ENCODE peak calls at places on chromosomes 16 and 17, in eight cellular contexts. K is stomach, F is upper lobe of left lung, T is SK-N-SH, L is HepG2, S is transverse colon, J is HCT116, P is breast epithelium. Y is an unnamed sample.
A peak's percentile ranks its signal among the peaks of the same experiment; 100 is the strongest.

GRCh38 chr17:80792373-80792781 is 199.3 kb upstream of the CHMP6 start:
- DNase-seq in K (no peak), F (no peak), T (no peak), L (no peak), S (no peak), J (no peak), P (no peak), Y (no peak)

GRCh38 chr16:86590501-86591144 is 12.3 kb downstream of the FOXL1 start:
- DNase-seq in K (no peak), F (no peak), T (no peak), L (peak; percentile 32), S (no peak), J (no peak), P (no peak), Y (no peak)

GRCh38 chr16:68700120-68700519 is 37.0 kb upstream of the CDH1 start:
- DNase-seq in K (no peak), F (no peak), T (no peak), L (peak; percentile 15), S (no peak), J (no peak), P (no peak), Y (no peak)

GRCh38 chr16:70586731-70587130 is 59.6 kb upstream of the IL34 start:
- DNase-seq in K (no peak), F (no peak), T (no peak), L (no peak), S (no peak), J (no peak), P (no peak), Y (no peak)

GRCh38 chr17:8481089-8481488 is 45.4 kb downstream of the NDEL1 start:
- DNase-seq in K (no peak), F (no peak), T (no peak), L (no peak), S (no peak), J (no peak), P (no peak), Y (no peak)

GRCh38 chr16:48277158-48277557 is 29.8 kb upstream of the ABCC11 start:
- DNase-seq in K (peak; percentile 54), F (no peak), T (no peak), L (no peak), S (peak; percentile 17), J (no peak), P (peak; percentile 56), Y (no peak)

GRCh38 chr17:28718317-28718672 is 627 bp upstream of the RAB34 start:
- DNase-seq in K (no peak), F (no peak), T (no peak), L (no peak), S (no peak), J (no peak), P (no peak), Y (no peak)

GRCh38 chr17:82295472-82295814 is 21.9 kb upstream of the CSNK1D start:
- DNase-seq in K (no peak), F (no peak), T (no peak), L (no peak), S (no peak), J (no peak), P (no peak), Y (no peak)

GRCh38 chr17:71764507-71764906 is 356.3 kb upstream of the SOX9 start:
- DNase-seq in K (no peak), F (no peak), T (peak; percentile 24), L (peak; percentile 25), S (peak; percentile 24), J (peak; percentile 62), P (no peak), Y (no peak)

GRCh38 chr17:60086822-60087591 is 8.3 kb upstream of the HEATR6 start:
- DNase-seq in K (no peak), F (peak; percentile 88), T (no peak), L (no peak), S (no peak), J (no peak), P (no peak), Y (no peak)

GRCh38 chr16:72122916-72123315 is 29.3 kb downstream of the DHX38 start:
- DNase-seq in K (no peak), F (no peak), T (no peak), L (no peak), S (no peak), J (no peak), P (no peak), Y (no peak)

GRCh38 chr16:2858245-2859025 is 465 bp upstream of the PRSS22 start:
- DNase-seq in K (peak; percentile 91), F (peak; percentile 92), T (peak; percentile 42), L (no peak), S (peak; percentile 88), J (peak; percentile 85), P (peak; percentile 92), Y (peak; percentile 83)

GRCh38 chr17:1203967-1204291 is 24.1 kb upstream of the ABR start:
- DNase-seq in K (no peak), F (no peak), T (no peak), L (no peak), S (no peak), J (no peak), P (no peak), Y (no peak)

GRCh38 chr17:16652847-16653366 is 743 bp downstream of the ZNF624 start:
- DNase-seq in K (no peak), F (no peak), T (no peak), L (no peak), S (no peak), J (peak; percentile 6), P (no peak), Y (no peak)

GRCh38 chr16:647173-647902 is 1.8 kb upstream of the WDR90 start:
- DNase-seq in K (peak; percentile 70), F (no peak), T (no peak), L (no peak), S (peak; percentile 71), J (no peak), P (no peak), Y (no peak)

GRCh38 chr17:68053237-68054030 is 17.9 kb downstream of the KPNA2 start:
- DNase-seq in K (no peak), F (peak; percentile 25), T (no peak), L (no peak), S (no peak), J (no peak), P (no peak), Y (no peak)
- TF ChIP-seq POLR2AphosphoS5 in K (no peak), F (no peak), T (no peak), L (no peak), S (no peak), J (no peak), P (no peak), Y (no peak)

DNA sequence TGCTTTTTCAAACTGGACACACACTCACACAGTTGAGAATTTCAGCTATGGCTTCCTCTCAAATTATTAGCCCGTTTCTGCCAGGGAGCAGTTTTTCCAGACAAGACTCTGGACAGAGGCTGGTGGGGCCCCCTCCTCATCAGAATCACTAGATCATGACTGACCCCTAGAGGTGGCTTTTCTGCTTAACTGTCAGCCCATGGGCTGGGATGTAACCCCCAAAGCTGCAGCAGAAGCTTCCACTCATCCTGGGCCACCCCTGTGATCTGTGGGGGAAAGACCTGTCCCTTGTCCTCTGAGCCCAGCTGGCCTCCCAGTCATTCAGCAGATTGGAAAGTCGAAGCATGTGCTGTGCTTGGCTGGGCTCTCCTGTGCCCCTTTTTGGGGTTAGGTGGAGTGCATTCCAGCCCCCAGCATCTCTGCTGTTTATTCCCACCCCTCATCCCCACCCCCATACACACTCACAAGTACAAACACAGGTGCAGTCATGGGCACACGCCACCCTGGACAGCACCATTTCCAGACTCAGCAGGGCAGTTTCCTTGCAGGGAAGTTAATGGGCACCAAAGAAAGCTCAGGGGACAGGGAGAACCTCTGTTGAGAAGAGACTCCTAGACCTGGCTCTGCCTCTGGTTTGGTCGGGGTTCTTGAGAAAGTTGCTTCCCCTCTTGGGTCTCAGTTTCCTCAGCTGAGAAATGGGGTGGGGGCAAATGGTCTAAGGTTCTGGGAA is 77.6 kb upstream of the RBL2 start:
- DNase-seq in K (no peak), F (no peak), T (no peak), L (no peak), S (no peak), J (no peak), P (no peak), Y (no peak)
- TF ChIP-seq CTCF in K (no peak), F (no peak), T (no peak), L (peak; percentile 27), S (no peak), J (peak; percentile 19), P (no peak), Y (no peak)

GRCh38 chr17:75869282-75870141 is 8.9 kb downstream of the TRIM47 start:
- DNase-seq in K (no peak), F (no peak), T (peak; percentile 53), L (peak; percentile 99), S (peak; percentile 71), J (no peak), P (peak; percentile 61), Y (no peak)
- H3K4me3 ChIP-seq in K (peak overlapping the region; percentile 4), F (no peak overlapping the region), T (no peak overlapping the region), L (peak overlapping the region; percentile 75), S (peak overlapping the region; percentile 1), J (no peak overlapping the region), P (peak overlapping the region; percentile 52), Y (no peak overlapping the region)

GRCh38 chr17:50943575-50943933 is 77.4 kb upstream of the TOB1 start:
- DNase-seq in K (peak; percentile 58), F (no peak), T (peak; percentile 78), L (no peak), S (peak; percentile 19), J (no peak), P (no peak), Y (no peak)

GRCh38 chr17:50945779-50946222 is 79.6 kb upstream of the TOB1 start:
- DNase-seq in K (no peak), F (no peak), T (no peak), L (no peak), S (no peak), J (no peak), P (no peak), Y (no peak)

GRCh38 chr17:50946223-50946890 is 80.2 kb upstream of the TOB1 start:
- DNase-seq in K (peak; percentile 25), F (no peak), T (no peak), L (no peak), S (peak; percentile 38), J (no peak), P (no peak), Y (no peak)

GRCh38 chr17:50944902-50945720 is 79.0 kb upstream of the TOB1 start:
- DNase-seq in K (no peak), F (no peak), T (no peak), L (no peak), S (peak; percentile 6), J (no peak), P (peak; percentile 16), Y (no peak)

GRCh38 chr17:50944054-50944901 is 78.1 kb upstream of the TOB1 start:
- DNase-seq in K (peak; percentile 97), F (peak; percentile 92), T (peak; percentile 92), L (peak; percentile 97), S (peak; percentile 92), J (no peak), P (peak; percentile 77), Y (peak; percentile 88)
- TF ChIP-seq POLR2AphosphoS5 in K (peak; percentile 87), F (peak; percentile 70), T (no peak), L (peak; percentile 98), S (peak; percentile 89), J (peak; percentile 25), P (peak; percentile 53), Y (peak; percentile 73)

GRCh38 chr16:8935989-8936388 is 27.7 kb downstream of the USP7 start:
- DNase-seq in K (no peak), F (no peak), T (peak; percentile 39), L (peak; percentile 58), S (peak; percentile 25), J (no peak), P (no peak), Y (no peak)
- TF ChIP-seq CTCF in K (no peak), F (no peak), T (no peak), L (peak; percentile 74), S (no peak), J (peak; percentile 39), P (no peak), Y (no peak)